ENCODE peak calls at places on chromosomes 6 and 20, in nine cellular contexts. I is choroid plexus epithelial cell, O is PC-3, W is tibial artery, Y is fibroblast of mammary gland, N is epithelial cell of proximal tubule, P is bronchial epithelial cell, S is cardiac muscle cell, M is GM06990. Z is an unnamed sample.

GRCh38 chr6:37210313-37210898 is 40.5 kb downstream of the PIM1 start:
- DNase-seq in I (peak), O (peak), W (peak), Y (peak), N (peak), P (peak), S (peak), M (no peak), Z (peak)

GRCh38 chr6:41092421-41093140 is 19.8 kb downstream of the NFYA start:
- DNase-seq in I (peak), O (peak), W (no peak), Y (peak), N (no peak), P (peak), S (peak), M (no peak), Z (peak)

GRCh38 chr6:144413418-144413817 is 128.3 kb downstream of the UTRN start:
- DNase-seq in I (no peak), O (peak), W (no peak), Y (peak), N (no peak), P (peak), S (no peak), M (no peak), Z (no peak)

GRCh38 chr6:583116-583515 is 73.8 kb downstream of the HUS1B start:
- DNase-seq in I (no peak), O (no peak), W (no peak), Y (no peak), N (no peak), P (peak), S (no peak), M (no peak), Z (no peak)

GRCh38 chr20:64268180-64268579 is 12.6 kb downstream of the PCMTD2 start:
- DNase-seq in I (peak), O (no peak), W (no peak), Y (no peak), N (no peak), P (no peak), S (no peak), M (no peak), Z (no peak)

GRCh38 chr6:8820313-8820712 is 385.0 kb upstream of the SLC35B3 start:
- DNase-seq in I (no peak), O (no peak), W (no peak), Y (no peak), N (no peak), P (no peak), S (no peak), M (no peak), Z (no peak)

GRCh38 chr20:1286267-1287036 is 20.4 kb downstream of the SNPH start:
- DNase-seq in I (no peak), O (no peak), W (no peak), Y (no peak), N (no peak), P (no peak), S (no peak), M (no peak), Z (no peak)

GRCh38 chr20:2387580-2387979 is 6.9 kb downstream of the TGM6 start:
- DNase-seq in I (no peak), O (no peak), W (no peak), Y (no peak), N (no peak), P (no peak), S (no peak), M (no peak), Z (no peak)

GRCh38 chr20:58583141-58583540 is 67.9 kb upstream of the APCDD1L start:
- DNase-seq in I (no peak), O (peak), W (peak), Y (no peak), N (no peak), P (peak), S (peak), M (no peak), Z (no peak)

GRCh38 chr20:16212790-16213189 is 360.5 kb downstream of the KIF16B start:
- DNase-seq in I (no peak), O (no peak), W (no peak), Y (no peak), N (no peak), P (no peak), S (no peak), M (no peak), Z (no peak)

GRCh38 chr6:114040871-114041270 is 69.9 kb upstream of the HDAC2 start:
- DNase-seq in I (peak), O (no peak), W (no peak), Y (peak), N (no peak), P (no peak), S (peak), M (no peak), Z (peak)

GRCh38 chr6:73528897-73529296 is 8.1 kb upstream of the EEF1A1 start:
- DNase-seq in I (no peak), O (no peak), W (no peak), Y (no peak), N (no peak), P (no peak), S (no peak), M (no peak), Z (no peak)

GRCh38 chr6:38167598-38167997 is 348.1 kb downstream of the ZFAND3 start:
- DNase-seq in I (no peak), O (no peak), W (no peak), Y (no peak), N (no peak), P (no peak), S (no peak), M (no peak), Z (no peak)

GRCh38 chr20:11331096-11331495 is 586.6 kb upstream of the BTBD3 start:
- DNase-seq in I (peak), O (peak), W (no peak), Y (no peak), N (no peak), P (peak), S (no peak), M (no peak), Z (no peak)

GRCh38 chr6:112269165-112269564 is 14.8 kb upstream of the LAMA4 start:
- DNase-seq in I (peak), O (peak), W (no peak), Y (peak), N (no peak), P (peak), S (peak), M (no peak), Z (no peak)

GRCh38 chr6:160306284-160306683 is 41.9 kb upstream of the SLC22A3 start:
- DNase-seq in I (no peak), O (no peak), W (no peak), Y (no peak), N (no peak), P (no peak), S (no peak), M (no peak), Z (no peak)

GRCh38 chr6:89032599-89032998 is 48.0 kb upstream of the PNRC1 start:
- DNase-seq in I (no peak), O (no peak), W (no peak), Y (peak), N (no peak), P (no peak), S (peak), M (no peak), Z (no peak)
- TF ChIP-seq CTCF in I (no peak), O (no peak), W (peak), Y (peak), N (no peak), P (no peak), S (peak), M (peak), Z (no peak)

GRCh38 chr6:10409766-10410209 is 5.1 kb downstream of the TFAP2A start:
- DNase-seq in I (no peak), O (no peak), W (no peak), Y (no peak), N (no peak), P (no peak), S (no peak), M (no peak), Z (no peak)

GRCh38 chr6:10411915-10412164 is 3.0 kb downstream of the TFAP2A start:
- DNase-seq in I (no peak), O (no peak), W (no peak), Y (peak), N (no peak), P (no peak), S (no peak), M (no peak), Z (no peak)

GRCh38 chr6:10411131-10411914 is 3.6 kb downstream of the TFAP2A start:
- DNase-seq in I (no peak), O (no peak), W (no peak), Y (no peak), N (no peak), P (no peak), S (no peak), M (no peak), Z (no peak)

GRCh38 chr6:10409160-10409765 is 5.6 kb downstream of the TFAP2A start:
- DNase-seq in I (no peak), O (peak), W (no peak), Y (no peak), N (no peak), P (peak), S (no peak), M (no peak), Z (no peak)

GRCh38 chr6:10410214-10410873 is 4.5 kb downstream of the TFAP2A start:
- DNase-seq in I (no peak), O (peak), W (no peak), Y (no peak), N (no peak), P (peak), S (no peak), M (no peak), Z (no peak)
- H3K4me3 ChIP-seq in I (no peak), O (peak), W (peak), Y (no peak), N (peak), P (peak), S (no peak), M (no peak), Z (no peak)

GRCh38 chr6:127967708-127968107 is 66.8 kb upstream of the THEMIS start:
- DNase-seq in I (no peak), O (no peak), W (no peak), Y (no peak), N (no peak), P (no peak), S (no peak), M (no peak), Z (no peak)

GRCh38 chr6:127966616-127967015 is 65.8 kb upstream of the THEMIS start:
- DNase-seq in I (peak), O (no peak), W (no peak), Y (no peak), N (no peak), P (no peak), S (peak), M (no peak), Z (no peak)

GRCh38 chr6:127969701-127970100 is 68.8 kb upstream of the THEMIS start:
- DNase-seq in I (no peak), O (no peak), W (no peak), Y (no peak), N (no peak), P (no peak), S (no peak), M (no peak), Z (no peak)

GRCh38 chr6:127971386-127971785 is 70.5 kb upstream of the THEMIS start:
- DNase-seq in I (no peak), O (no peak), W (no peak), Y (no peak), N (no peak), P (no peak), S (no peak), M (no peak), Z (no peak)

GRCh38 chr6:127968394-127968793 is 67.5 kb upstream of the THEMIS start:
- DNase-seq in I (no peak), O (no peak), W (no peak), Y (no peak), N (no peak), P (no peak), S (no peak), M (no peak), Z (no peak)
- TF ChIP-seq CTCF in I (no peak), O (peak), W (no peak), Y (no peak), N (peak), P (no peak), S (no peak), M (no peak), Z (no peak)

GRCh38 chr6:17580518-17581048 is 19.5 kb upstream of the FAM8A1 start:
- DNase-seq in I (peak), O (peak), W (peak), Y (peak), N (no peak), P (no peak), S (peak), M (no peak), Z (peak)
- H3K4me3 ChIP-seq in I (peak), O (peak), W (peak), Y (peak), N (peak), P (peak), S (peak), M (no peak), Z (peak)

DNA sequence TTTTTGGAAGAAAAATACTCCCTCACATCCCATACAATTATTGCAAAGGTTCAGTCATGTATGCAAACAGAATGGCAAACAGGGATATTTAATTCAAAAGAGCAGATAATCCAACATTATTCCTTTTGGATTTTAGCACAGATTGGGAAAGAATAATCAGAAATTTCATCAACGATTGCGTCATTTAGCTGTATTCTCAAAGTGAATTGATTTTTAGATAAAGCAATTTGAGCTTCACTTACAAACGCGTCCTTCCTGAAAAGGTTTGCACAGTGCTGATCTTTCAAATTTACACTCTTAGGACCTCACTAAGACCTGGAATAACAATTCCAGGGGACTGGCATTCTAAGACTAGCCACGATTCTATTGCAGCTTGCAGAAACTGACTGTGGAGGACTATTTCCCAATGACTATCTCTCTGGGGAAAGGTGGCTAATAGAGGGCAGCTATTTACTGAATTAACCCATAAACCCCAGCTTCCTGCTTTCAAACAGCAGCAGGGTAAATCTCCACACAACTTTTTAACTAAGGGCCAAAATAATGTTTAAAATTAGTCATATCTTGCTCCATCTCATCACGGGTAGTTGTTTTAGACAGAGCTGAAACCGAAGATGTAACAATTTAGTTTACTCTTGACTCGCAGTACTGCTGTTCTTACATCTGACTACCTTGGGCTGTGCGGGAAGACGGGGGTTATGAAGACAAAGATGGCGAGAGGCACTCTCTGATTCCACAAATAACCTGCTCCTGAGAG is 131.2 kb upstream of the FAM184A start:
- DNase-seq in I (peak), O (no peak), W (no peak), Y (peak), N (no peak), P (no peak), S (peak), M (peak), Z (no peak)
- TF ChIP-seq CTCF in I (no peak), O (no peak), W (no peak), Y (no peak), N (no peak), P (no peak), S (no peak), M (no peak), Z (no peak)